ENCODE peak calls at places on chromosomes 4 and X, in five cellular contexts. T, D, Q, X and L are unnamed samples.

GRCh38 chr4:126701756-126702155 is 931.0 kb upstream of the INTU start:
- DNase-seq in T (no peak), D (no peak), Q (no peak), X (peak; percentile 70), L (no peak)

GRCh38 chr4:38560763-38561558 is 103.0 kb upstream of the KLF3 start:
- DNase-seq in T (no peak), D (no peak), Q (no peak), X (no peak), L (no peak)

GRCh38 chrX:105698386-105698785 is 124.0 kb upstream of the NRK start:
- DNase-seq in T (no peak), D (no peak), Q (no peak), X (no peak), L (no peak)

GRCh38 chrX:12901486-12901885 is 4.9 kb upstream of the TLR8 start:
- DNase-seq in T (peak; percentile 66), D (no peak), Q (peak; percentile 85), X (peak; percentile 53), L (peak; percentile 59)

GRCh38 chrX:39418132-39418935 is 617.1 kb downstream of the MID1IP1 start:
- DNase-seq in T (no peak), D (no peak), Q (no peak), X (no peak), L (no peak)

GRCh38 chr4:15040916-15041463 is 38.7 kb downstream of the CPEB2 start:
- DNase-seq in T (no peak), D (no peak), Q (no peak), X (peak; percentile 38), L (no peak)

GRCh38 chrX:129737921-129738320 is 858 bp upstream of the XPNPEP2 start:
- DNase-seq in T (peak; percentile 31), D (no peak), Q (no peak), X (peak; percentile 59), L (no peak)

GRCh38 chr4:124330045-124330444 is 382.5 kb downstream of the ANKRD50 start:
- DNase-seq in T (no peak), D (no peak), Q (no peak), X (no peak), L (no peak)

GRCh38 chrX:119272882-119273806 is 37.1 kb downstream of the PGRMC1 start:
- DNase-seq in T (peak; percentile 75), D (no peak), Q (peak; percentile 67), X (peak; percentile 7), L (no peak)

GRCh38 chr4:27684501-27685077 is 823.9 kb downstream of the STIM2 start:
- DNase-seq in T (no peak), D (no peak), Q (no peak), X (peak; percentile 54), L (peak; percentile 64)

GRCh38 chrX:28273751-28274150 is 292.5 kb upstream of the DCAF8L1 start:
- DNase-seq in T (no peak), D (no peak), Q (no peak), X (no peak), L (no peak)

GRCh38 chr4:144399927-144400326 is 246.0 kb upstream of the HHIP start:
- DNase-seq in T (no peak), D (no peak), Q (no peak), X (peak; percentile 94), L (no peak)

GRCh38 chrX:14872355-14872754 is 514 bp downstream of the FANCB start:
- DNase-seq in T (no peak), D (no peak), Q (no peak), X (no peak), L (no peak)

GRCh38 chrX:118928126-118928525 is 46.3 kb upstream of the LONRF3 start:
- DNase-seq in T (no peak), D (no peak), Q (no peak), X (no peak), L (no peak)

GRCh38 chr4:35652197-35652596 is 592.1 kb downstream of the ARAP2 start:
- DNase-seq in T (no peak), D (no peak), Q (no peak), X (no peak), L (no peak)

GRCh38 chrX:138921031-138921430 is 209.5 kb upstream of the FGF13 start:
- DNase-seq in T (no peak), D (no peak), Q (no peak), X (no peak), L (no peak)

GRCh38 chrX:120755066-120755846 is 120.4 kb downstream of the CT47B1 start:
- DNase-seq in T (peak; percentile 31), D (no peak), Q (no peak), X (no peak), L (no peak)